ENCODE peak calls at places on chromosomes 2 and 18, in eight cellular contexts. Y, Q, P, L, U, F, K and A are unnamed samples.
A peak's percentile ranks its signal among the peaks of the same experiment; 100 is the strongest.

GRCh38 chr2:117128471-117128870 is 686.0 kb upstream of the DDX18 start:
- DNase-seq in Y (no peak), Q (no peak), P (no peak), L (no peak), U (no peak), F (peak; percentile 5), K (no peak), A (no peak)

GRCh38 chr18:649341-649740 is 8.1 kb upstream of the TYMS start:
- DNase-seq in Y (no peak), Q (no peak), P (no peak), L (no peak), U (no peak), F (no peak), K (no peak), A (no peak)

GRCh38 chr2:207216454-207216853 is 50.7 kb upstream of the KLF7 start:
- DNase-seq in Y (no peak), Q (no peak), P (no peak), L (no peak), U (no peak), F (no peak), K (no peak), A (no peak)

GRCh38 chr2:23595601-23596251 is 210.7 kb downstream of the KLHL29 start:
- DNase-seq in Y (no peak), Q (no peak), P (peak; percentile 74), L (no peak), U (peak; percentile 54), F (peak; percentile 85), K (no peak), A (no peak)

GRCh38 chr18:24734058-24734457 is 273.6 kb downstream of the HRH4 start:
- DNase-seq in Y (peak; percentile 25), Q (no peak), P (no peak), L (no peak), U (no peak), F (no peak), K (peak; percentile 50), A (no peak)

GRCh38 chr2:39435974-39436591 is 1.0 kb downstream of the MAP4K3 start:
- DNase-seq in Y (peak; percentile 11), Q (no peak), P (no peak), L (no peak), U (no peak), F (peak; percentile 82), K (peak; percentile 44), A (no peak)

GRCh38 chr2:120735750-120736170 is at the start of gene GLI2:
- DNase-seq in Y (peak; percentile 68), Q (peak; percentile 65), P (peak; percentile 86), L (no peak), U (peak; percentile 81), F (peak; percentile 89), K (peak; percentile 93), A (peak; percentile 72)

GRCh38 chr2:39938035-39938835 is 159.2 kb upstream of the THUMPD2 start:
- DNase-seq in Y (no peak), Q (no peak), P (no peak), L (no peak), U (no peak), F (peak; percentile 99), K (no peak), A (no peak)

DNA sequence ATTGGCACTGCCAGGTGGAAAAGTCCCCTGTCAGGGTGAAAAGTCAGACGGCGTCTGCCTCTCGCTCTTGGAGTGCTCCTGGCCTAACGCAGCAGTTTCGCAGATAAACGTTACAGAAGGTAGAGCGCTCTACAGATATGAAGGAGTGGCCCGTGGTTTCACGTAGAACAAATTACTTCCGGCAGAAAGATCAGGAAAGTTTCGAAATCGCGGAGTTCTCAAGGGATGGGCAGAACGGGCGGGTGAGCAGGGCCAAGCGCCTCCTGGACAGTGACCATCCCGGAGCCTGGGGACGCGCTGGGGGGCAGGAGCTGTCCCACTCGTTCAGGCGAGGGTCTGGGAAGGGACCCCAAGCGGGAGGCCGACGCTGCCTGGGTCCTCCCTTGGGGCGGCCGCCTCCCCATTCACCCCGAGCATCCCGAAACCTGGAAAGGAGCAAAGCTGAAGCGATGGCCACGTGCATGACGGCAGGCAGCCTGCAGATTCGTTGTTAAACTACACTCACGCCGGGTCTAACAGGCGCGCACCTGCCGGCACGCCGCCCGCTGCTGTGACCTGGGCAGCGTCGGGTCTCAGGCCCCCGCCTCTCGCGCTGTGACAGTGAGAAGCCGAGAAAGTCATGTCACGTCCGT is 122.9 kb upstream of the SALL3 start:
- DNase-seq in Y (no peak), Q (no peak), P (no peak), L (no peak), U (no peak), F (no peak), K (no peak), A (no peak)
- H3K9me3 ChIP-seq in Y (no peaks in the 10 kb centered on the region), Q (no peaks in the 10 kb centered on the region), P (no peaks in the 10 kb centered on the region), L (no peaks in the 10 kb centered on the region), U (no peaks in the 10 kb centered on the region), F (no peaks in the 10 kb centered on the region), K (no peaks in the 10 kb centered on the region), A (peaks cover 7% of the 10 kb centered on the region)

DNA sequence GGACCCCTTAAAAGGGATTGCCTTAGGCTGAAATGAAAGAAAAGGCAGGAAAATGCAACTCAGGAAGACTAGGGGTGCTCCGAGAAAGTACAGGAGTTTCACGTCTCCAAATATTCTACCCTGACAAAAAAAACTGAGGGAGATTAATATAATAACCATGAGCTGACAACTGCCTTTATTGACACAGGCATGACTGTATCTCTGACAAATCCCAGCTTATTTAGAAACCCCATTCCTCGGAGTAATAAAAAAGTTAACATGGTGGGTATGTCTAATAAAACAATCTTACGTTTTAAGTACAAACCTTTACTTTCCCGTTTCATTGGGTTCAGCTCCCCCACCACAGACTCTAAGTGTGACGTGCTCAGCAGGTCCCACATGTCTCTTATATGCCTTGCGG is 7.9 kb upstream of the RBFA start:
- DNase-seq in Y (no peak), Q (no peak), P (no peak), L (no peak), U (no peak), F (no peak), K (no peak), A (no peak)
- H3K9me3 ChIP-seq in Y (peaks cover 59% of the 10 kb centered on the region), Q (peaks cover 49% of the 10 kb centered on the region), P (peaks cover 67% of the 10 kb centered on the region), L (peaks cover 56% of the 10 kb centered on the region), U (peaks cover 42% of the 10 kb centered on the region), F (no peaks in the 10 kb centered on the region), K (no peaks in the 10 kb centered on the region), A (peaks cover 80% of the 10 kb centered on the region)

DNA sequence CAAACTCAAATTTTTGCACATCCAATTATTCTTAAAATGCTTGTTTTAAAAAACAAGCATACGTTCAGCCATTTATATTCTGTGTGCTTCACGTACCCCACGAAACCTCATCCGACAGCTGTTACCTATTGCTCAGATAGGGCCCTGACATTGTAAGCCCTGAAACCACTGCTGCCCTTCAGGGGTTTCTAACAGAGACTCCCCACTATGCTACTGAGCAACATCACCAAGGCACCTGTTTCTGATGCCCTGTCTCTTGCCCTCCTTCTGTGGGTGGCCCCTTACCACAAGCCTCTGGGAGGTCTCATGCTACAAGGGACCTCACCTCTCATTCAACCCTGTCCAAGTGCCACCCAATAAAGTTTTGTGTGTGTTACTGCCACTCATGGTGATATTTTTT is 18.5 kb upstream of the CNGA3 start:
- DNase-seq in Y (no peak), Q (no peak), P (no peak), L (no peak), U (no peak), F (no peak), K (no peak), A (no peak)
- H3K9me3 ChIP-seq in Y (no peaks in the 10 kb centered on the region), Q (peaks cover 5% of the 10 kb centered on the region), P (peaks cover 4% of the 10 kb centered on the region), L (peaks cover 5% of the 10 kb centered on the region), U (peaks cover 21% of the 10 kb centered on the region), F (no peaks in the 10 kb centered on the region), K (no peaks in the 10 kb centered on the region), A (peaks cover 24% of the 10 kb centered on the region)

GRCh38 chr2:240615409-240615808 is 9.9 kb upstream of the GPR35 start:
- DNase-seq in Y (no peak), Q (no peak), P (no peak), L (no peak), U (no peak), F (peak; percentile 3), K (no peak), A (no peak)

GRCh38 chr2:240618776-240619175 is 6.5 kb upstream of the GPR35 start:
- DNase-seq in Y (no peak), Q (no peak), P (no peak), L (no peak), U (no peak), F (no peak), K (no peak), A (no peak)

GRCh38 chr2:240613781-240614180 is 11.5 kb upstream of the GPR35 start:
- DNase-seq in Y (no peak), Q (no peak), P (no peak), L (no peak), U (no peak), F (no peak), K (no peak), A (no peak)

GRCh38 chr2:240614391-240614790 is 10.9 kb upstream of the GPR35 start:
- DNase-seq in Y (no peak), Q (no peak), P (peak; percentile 26), L (no peak), U (no peak), F (no peak), K (no peak), A (no peak)

GRCh38 chr2:240615830-240616547 is 9.3 kb upstream of the GPR35 start:
- DNase-seq in Y (no peak), Q (peak; percentile 5), P (peak; percentile 25), L (no peak), U (no peak), F (peak; percentile 21), K (no peak), A (no peak)
- H3K9me3 ChIP-seq in Y (no peaks in the 10 kb centered on the region), Q (no peaks in the 10 kb centered on the region), P (no peaks in the 10 kb centered on the region), L (no peaks in the 10 kb centered on the region), U (peaks cover 9% of the 10 kb centered on the region), F (no peaks in the 10 kb centered on the region), K (no peaks in the 10 kb centered on the region), A (no peaks in the 10 kb centered on the region)

GRCh38 chr2:128469203-128469602 is 150.5 kb upstream of the HS6ST1 start:
- DNase-seq in Y (no peak), Q (no peak), P (no peak), L (no peak), U (no peak), F (no peak), K (no peak), A (no peak)
- H3K9me3 ChIP-seq in Y (peaks cover 43% of the 10 kb centered on the region), Q (peaks cover 17% of the 10 kb centered on the region), P (peaks cover 13% of the 10 kb centered on the region), L (peaks cover 13% of the 10 kb centered on the region), U (peaks cover 37% of the 10 kb centered on the region), F (no peaks in the 10 kb centered on the region), K (no peaks in the 10 kb centered on the region), A (peaks cover 22% of the 10 kb centered on the region)

DNA sequence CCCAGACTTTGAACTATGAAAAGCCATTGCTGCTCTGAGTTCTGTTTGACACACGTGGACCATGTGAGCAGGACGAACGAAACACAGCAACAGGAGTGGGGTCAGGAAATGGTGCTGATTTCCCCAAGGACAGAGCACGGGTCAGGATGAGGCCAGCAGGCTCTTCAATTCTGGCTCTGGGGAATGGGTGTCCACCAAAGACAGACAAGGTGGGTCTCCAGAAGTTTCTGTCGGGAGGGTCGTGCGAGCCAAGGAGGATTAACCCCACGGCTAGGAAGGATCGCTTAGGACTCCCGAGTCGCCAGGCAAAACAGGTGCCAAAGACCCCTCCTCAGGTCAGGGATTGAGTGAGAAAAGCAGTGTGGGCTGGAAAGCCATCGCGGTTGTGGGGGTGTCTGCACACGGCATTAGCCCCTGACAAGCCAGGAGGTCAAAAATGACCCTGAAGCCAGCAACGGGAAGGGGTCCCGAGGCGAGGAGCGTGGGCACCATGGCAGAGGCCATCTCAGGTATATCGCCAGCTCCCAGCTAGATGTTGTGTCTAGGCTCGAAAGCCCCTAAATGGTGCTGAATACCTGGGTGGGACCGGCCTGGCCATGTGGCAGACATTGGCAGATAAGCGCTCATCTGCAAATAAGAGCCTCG is 213.9 kb upstream of the SALL3 start:
- DNase-seq in Y (no peak), Q (no peak), P (no peak), L (no peak), U (no peak), F (no peak), K (no peak), A (no peak)
- H3K9me3 ChIP-seq in Y (no peaks in the 10 kb centered on the region), Q (no peaks in the 10 kb centered on the region), P (no peaks in the 10 kb centered on the region), L (no peaks in the 10 kb centered on the region), U (no peaks in the 10 kb centered on the region), F (no peaks in the 10 kb centered on the region), K (no peaks in the 10 kb centered on the region), A (peaks cover 3% of the 10 kb centered on the region)